ENCODE peak calls at places on chromosomes 6 and 20, in eight cellular contexts. J is AG10803, V is EH, H is NCI-H1092 treated with DMSO at 0.1 percent for 48 hours, C is progenitor cell of endocrine pancreas, Y is fibroblast of the conjunctiva, E is RPMI8226, M is left cardiac atrium. X is an unnamed sample.

GRCh38 chr6:24105146-24105545 is 20.9 kb upstream of the NRSN1 start:
- DNase-seq in J (no peak), V (no peak), H (no peak), C (no peak), Y (no peak), E (no peak), M (no peak), X (no peak)

GRCh38 chr6:122624853-122625252 is 14.6 kb downstream of the PKIB start:
- DNase-seq in J (no peak), V (no peak), H (no peak), C (no peak), Y (no peak), E (no peak), M (no peak), X (no peak)

GRCh38 chr20:24131281-24131680 is 142.7 kb upstream of the GGTLC1 start:
- DNase-seq in J (no peak), V (no peak), H (no peak), C (no peak), Y (no peak), E (no peak), M (no peak), X (no peak)

GRCh38 chr6:40343318-40343886 is 243.8 kb downstream of the LRFN2 start:
- DNase-seq in J (no peak), V (no peak), H (no peak), C (no peak), Y (no peak), E (no peak), M (no peak), X (no peak)

GRCh38 chr6:124119591-124119990 is 315.9 kb downstream of the NKAIN2 start:
- DNase-seq in J (no peak), V (no peak), H (peak; percentile 41), C (no peak), Y (no peak), E (no peak), M (no peak), X (no peak)

GRCh38 chr6:72819609-72820008 is 197.7 kb downstream of the KCNQ5 start:
- DNase-seq in J (no peak), V (no peak), H (no peak), C (no peak), Y (no peak), E (no peak), M (no peak), X (no peak)

GRCh38 chr6:123619156-123619555 is 17.6 kb downstream of the TRDN start:
- DNase-seq in J (no peak), V (no peak), H (no peak), C (no peak), Y (no peak), E (no peak), M (peak; percentile 18), X (no peak)

GRCh38 chr6:4928426-4928825 is 75.4 kb downstream of the RPP40 start:
- DNase-seq in J (peak; percentile 62), V (peak; percentile 76), H (no peak), C (no peak), Y (no peak), E (peak; percentile 43), M (no peak), X (no peak)

GRCh38 chr20:41089555-41089954 is 47.8 kb upstream of the PLCG1 start:
- DNase-seq in J (no peak), V (no peak), H (no peak), C (no peak), Y (no peak), E (no peak), M (no peak), X (no peak)

GRCh38 chr6:89140347-89141159 is 5.3 kb upstream of the PM20D2 start:
- DNase-seq in J (no peak), V (peak; percentile 46), H (no peak), C (no peak), Y (no peak), E (no peak), M (no peak), X (no peak)

GRCh38 chr6:142885182-142885867 is 59.7 kb downstream of the HIVEP2 start:
- DNase-seq in J (peak; percentile 93), V (peak; percentile 97), H (no peak), C (no peak), Y (peak; percentile 72), E (peak; percentile 49), M (peak; percentile 35), X (no peak)

GRCh38 chr6:168057836-168058235 is 21.2 kb downstream of the FRMD1 start:
- DNase-seq in J (no peak), V (no peak), H (no peak), C (no peak), Y (no peak), E (no peak), M (no peak), X (no peak)

GRCh38 chr6:168102093-168102985 is 23.3 kb upstream of the FRMD1 start:
- DNase-seq in J (no peak), V (no peak), H (peak; percentile 88), C (no peak), Y (no peak), E (no peak), M (peak; percentile 13), X (no peak)

GRCh38 chr20:50151034-50151743 is 2.3 kb downstream of the PEDS1 start:
- DNase-seq in J (peak; percentile 69), V (no peak), H (no peak), C (no peak), Y (no peak), E (no peak), M (no peak), X (no peak)

GRCh38 chr6:143323729-143324465 is 126.6 kb downstream of the ADAT2 start:
- DNase-seq in J (peak; percentile 70), V (peak; percentile 57), H (no peak), C (no peak), Y (no peak), E (no peak), M (no peak), X (no peak)

GRCh38 chr20:37944456-37944981 is 41.6 kb downstream of the VSTM2L start:
- DNase-seq in J (no peak), V (no peak), H (no peak), C (no peak), Y (no peak), E (no peak), M (no peak), X (no peak)

GRCh38 chr6:151054304-151054703 is 185.5 kb upstream of the AKAP12 start:
- DNase-seq in J (no peak), V (no peak), H (no peak), C (no peak), Y (no peak), E (no peak), M (peak; percentile 73), X (no peak)

GRCh38 chr6:117585647-117586046 is 16.7 kb downstream of the GOPC start:
- DNase-seq in J (no peak), V (no peak), H (no peak), C (no peak), Y (no peak), E (no peak), M (no peak), X (no peak)

GRCh38 chr20:50517817-50518154 is 7.6 kb downstream of the PTPN1 start:
- DNase-seq in J (no peak), V (no peak), H (no peak), C (no peak), Y (no peak), E (no peak), M (no peak), X (no peak)

GRCh38 chr6:71621918-71622519 is 264.3 kb upstream of the RIMS1 start:
- DNase-seq in J (peak; percentile 30), V (peak; percentile 8), H (no peak), C (no peak), Y (no peak), E (no peak), M (no peak), X (no peak)

GRCh38 chr6:141169419-141169818 is 963.3 kb upstream of the GJE1 start:
- DNase-seq in J (peak; percentile 88), V (peak; percentile 90), H (no peak), C (no peak), Y (peak; percentile 58), E (no peak), M (no peak), X (no peak)

X was measured in right lobe of liver.